ENCODE peak calls at places on chromosomes 3 and 15, in five cellular contexts. One of them, this sample, is unnamed.
A peak's percentile ranks its signal among the peaks of the same experiment; 100 is the strongest.

GRCh38 chr15:100602822-100603393 is 519 bp downstream of the ASB7 start:
- DNase-seq in A549: peak; percentile 21
- DNase-seq in brain microvascular endothelial cell: peak; percentile 22
- DNase-seq in spleen: peak; percentile 78
- DNase-seq in neuronal stem cell: no peak
- DNase-seq in this sample: peak; percentile 83

GRCh38 chr3:174613173-174613572 is 246.0 kb upstream of the NAALADL2 start:
- DNase-seq in A549: no peak
- DNase-seq in brain microvascular endothelial cell: no peak
- DNase-seq in spleen: no peak
- DNase-seq in neuronal stem cell: no peak
- DNase-seq in this sample: no peak

GRCh38 chr3:66456711-66457173 is 44.1 kb downstream of the LRIG1 start:
- DNase-seq in A549: no peak
- DNase-seq in brain microvascular endothelial cell: no peak
- DNase-seq in spleen: no peak
- DNase-seq in neuronal stem cell: no peak
- DNase-seq in this sample: no peak

GRCh38 chr3:197749315-197749600 is 425 bp upstream of the FYTTD1 start:
- DNase-seq in A549: peak; percentile 49
- DNase-seq in brain microvascular endothelial cell: peak; percentile 44
- DNase-seq in spleen: no peak
- DNase-seq in neuronal stem cell: no peak
- DNase-seq in this sample: no peak

GRCh38 chr3:9485248-9485647 is 68.4 kb downstream of the LHFPL4 start:
- DNase-seq in A549: no peak
- DNase-seq in brain microvascular endothelial cell: no peak
- DNase-seq in spleen: no peak
- DNase-seq in neuronal stem cell: no peak
- DNase-seq in this sample: no peak

GRCh38 chr3:129424185-129424841 is 4.1 kb downstream of the EFCAB12 start:
- DNase-seq in A549: peak; percentile 71
- DNase-seq in brain microvascular endothelial cell: no peak
- DNase-seq in spleen: no peak
- DNase-seq in neuronal stem cell: no peak
- DNase-seq in this sample: no peak

GRCh38 chr3:23991236-23992050 is 46.4 kb downstream of the NR1D2 start:
- DNase-seq in A549: no peak
- DNase-seq in brain microvascular endothelial cell: no peak
- DNase-seq in spleen: no peak
- DNase-seq in neuronal stem cell: no peak
- DNase-seq in this sample: no peak

GRCh38 chr3:125410922-125411321 is 35.8 kb upstream of the ZNF148 start:
- DNase-seq in A549: no peak
- DNase-seq in brain microvascular endothelial cell: no peak
- DNase-seq in spleen: no peak
- DNase-seq in neuronal stem cell: no peak
- DNase-seq in this sample: no peak

GRCh38 chr15:89095556-89095955 is 7.3 kb downstream of the ABHD2 start:
- DNase-seq in A549: no peak
- DNase-seq in brain microvascular endothelial cell: no peak
- DNase-seq in spleen: no peak
- DNase-seq in neuronal stem cell: no peak
- DNase-seq in this sample: no peak

GRCh38 chr3:105862217-105862616 is 6.6 kb downstream of the CBLB start:
- DNase-seq in A549: no peak
- DNase-seq in brain microvascular endothelial cell: no peak
- DNase-seq in spleen: no peak
- DNase-seq in neuronal stem cell: no peak
- DNase-seq in this sample: no peak

GRCh38 chr3:16311960-16312451 is 47.0 kb downstream of the OXNAD1 start:
- DNase-seq in A549: no peak
- DNase-seq in brain microvascular endothelial cell: no peak
- DNase-seq in spleen: no peak
- DNase-seq in neuronal stem cell: no peak
- DNase-seq in this sample: no peak

GRCh38 chr15:40941528-40942336 is 11.5 kb upstream of the CHAC1 start:
- DNase-seq in A549: peak; percentile 58
- DNase-seq in brain microvascular endothelial cell: no peak
- DNase-seq in spleen: peak; percentile 95
- DNase-seq in neuronal stem cell: peak; percentile 82
- DNase-seq in this sample: peak; percentile 77

GRCh38 chr15:50138391-50138790 is 19.4 kb upstream of the ATP8B4 start:
- DNase-seq in A549: peak; percentile 51
- DNase-seq in brain microvascular endothelial cell: no peak
- DNase-seq in spleen: no peak
- DNase-seq in neuronal stem cell: no peak
- DNase-seq in this sample: no peak

GRCh38 chr15:64443747-64444621 is 16.4 kb upstream of the ZNF609 start:
- DNase-seq in A549: peak; percentile 78
- DNase-seq in brain microvascular endothelial cell: peak; percentile 69
- DNase-seq in spleen: no peak
- DNase-seq in neuronal stem cell: no peak
- DNase-seq in this sample: no peak

GRCh38 chr3:11591006-11591360 is 52.7 kb downstream of the VGLL4 start:
- DNase-seq in A549: no peak
- DNase-seq in brain microvascular endothelial cell: no peak
- DNase-seq in spleen: no peak
- DNase-seq in neuronal stem cell: no peak
- DNase-seq in this sample: no peak

GRCh38 chr3:159634414-159634813 is 354.2 kb upstream of the IL12A start:
- DNase-seq in A549: peak; percentile 83
- DNase-seq in brain microvascular endothelial cell: peak; percentile 58
- DNase-seq in spleen: no peak
- DNase-seq in neuronal stem cell: no peak
- DNase-seq in this sample: no peak

GRCh38 chr3:182105875-182106274 is 394.1 kb downstream of the SOX2 start:
- DNase-seq in A549: no peak
- DNase-seq in brain microvascular endothelial cell: no peak
- DNase-seq in spleen: no peak
- DNase-seq in neuronal stem cell: no peak
- DNase-seq in this sample: no peak

GRCh38 chr3:32901005-32901932 is 50.2 kb upstream of the CCR4 start:
- DNase-seq in A549: no peak
- DNase-seq in brain microvascular endothelial cell: no peak
- DNase-seq in spleen: no peak
- DNase-seq in neuronal stem cell: no peak
- DNase-seq in this sample: no peak

GRCh38 chr15:89003865-89004725 is 84.2 kb upstream of the ABHD2 start:
- DNase-seq in A549: peak; percentile 79
- DNase-seq in brain microvascular endothelial cell: peak; percentile 58
- DNase-seq in spleen: no peak
- DNase-seq in neuronal stem cell: peak; percentile 32
- DNase-seq in this sample: no peak

GRCh38 chr3:42179110-42179725 is 86.8 kb downstream of the CCK start:
- DNase-seq in A549: peak; percentile 71
- DNase-seq in brain microvascular endothelial cell: peak; percentile 92
- DNase-seq in spleen: no peak
- DNase-seq in neuronal stem cell: peak; percentile 48
- DNase-seq in this sample: peak; percentile 85

GRCh38 chr3:56525291-56525690 is 31.7 kb upstream of the CCDC66 start:
- DNase-seq in A549: no peak
- DNase-seq in brain microvascular endothelial cell: no peak
- DNase-seq in spleen: no peak
- DNase-seq in neuronal stem cell: no peak
- DNase-seq in this sample: no peak

GRCh38 chr15:29225534-29226224 is 43.9 kb downstream of the NSMCE3 start:
- DNase-seq in A549: no peak
- DNase-seq in brain microvascular endothelial cell: no peak
- DNase-seq in spleen: no peak
- DNase-seq in neuronal stem cell: no peak
- DNase-seq in this sample: no peak

GRCh38 chr3:58387650-58388546 is 45.7 kb downstream of the PDHB start:
- DNase-seq in A549: no peak
- DNase-seq in brain microvascular endothelial cell: no peak
- DNase-seq in spleen: no peak
- DNase-seq in neuronal stem cell: no peak
- DNase-seq in this sample: no peak
- H3K27ac ChIP-seq in A549: no peak overlapping the region
- H3K27ac ChIP-seq in brain microvascular endothelial cell: peak overlapping the region; percentile 86
- H3K27ac ChIP-seq in spleen: peak overlapping the region; percentile 65
- H3K27ac ChIP-seq in neuronal stem cell: no peak overlapping the region
- H3K27ac ChIP-seq in this sample: no peak overlapping the region

GRCh38 chr3:179670311-179670710 is 17.5 kb downstream of the USP13 start:
- DNase-seq in A549: no peak
- DNase-seq in brain microvascular endothelial cell: no peak
- DNase-seq in spleen: no peak
- DNase-seq in neuronal stem cell: no peak
- DNase-seq in this sample: no peak

GRCh38 chr3:179673522-179673921 is 20.7 kb downstream of the USP13 start:
- DNase-seq in A549: no peak
- DNase-seq in brain microvascular endothelial cell: no peak
- DNase-seq in spleen: no peak
- DNase-seq in neuronal stem cell: no peak
- DNase-seq in this sample: no peak

GRCh38 chr3:179671309-179671708 is 18.5 kb downstream of the USP13 start:
- DNase-seq in A549: no peak
- DNase-seq in brain microvascular endothelial cell: no peak
- DNase-seq in spleen: no peak
- DNase-seq in neuronal stem cell: no peak
- DNase-seq in this sample: no peak

GRCh38 chr3:179672918-179673317 is 20.1 kb downstream of the USP13 start:
- DNase-seq in A549: no peak
- DNase-seq in brain microvascular endothelial cell: no peak
- DNase-seq in spleen: no peak
- DNase-seq in neuronal stem cell: no peak
- DNase-seq in this sample: no peak

DNA sequence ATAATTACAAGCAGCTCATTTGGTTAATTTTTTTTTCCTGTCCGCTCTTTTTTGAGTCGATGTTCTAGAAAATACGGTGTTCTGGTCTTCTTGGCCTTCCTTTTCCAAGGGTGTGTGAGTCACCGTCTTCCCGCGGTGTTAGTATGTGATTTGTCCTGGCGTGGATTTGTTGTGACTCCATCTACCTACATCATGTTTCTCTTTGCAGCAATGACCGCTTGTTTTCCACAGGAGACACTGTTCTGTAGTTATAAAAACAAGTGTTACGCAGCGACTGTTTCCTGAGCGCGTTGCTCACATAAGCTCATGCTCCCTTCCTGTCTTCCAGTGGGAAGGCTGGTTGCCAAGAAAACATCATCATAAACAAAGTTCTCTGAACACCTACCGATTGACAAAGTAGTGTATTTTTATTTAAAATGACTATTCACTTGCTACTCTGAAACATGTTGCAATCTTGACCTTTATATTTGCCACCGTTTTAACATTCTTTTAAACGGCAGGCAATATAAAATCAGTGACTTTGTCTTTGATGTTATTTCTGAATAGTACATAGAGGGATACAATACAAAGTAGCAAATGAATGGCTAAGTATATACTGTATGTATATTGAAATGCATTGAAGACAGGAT is 19.0 kb downstream of the USP13 start:
- DNase-seq in A549: no peak
- DNase-seq in brain microvascular endothelial cell: peak; percentile 97
- DNase-seq in spleen: no peak
- DNase-seq in neuronal stem cell: no peak
- DNase-seq in this sample: no peak
- H3K27ac ChIP-seq in A549: no peak overlapping the region
- H3K27ac ChIP-seq in brain microvascular endothelial cell: peak overlapping the region; percentile 78
- H3K27ac ChIP-seq in spleen: peak overlapping the region; percentile 40
- H3K27ac ChIP-seq in neuronal stem cell: peak overlapping the region; percentile 20
- H3K27ac ChIP-seq in this sample: no peak overlapping the region

GRCh38 chr3:72248389-72248761 is 463.4 kb upstream of the PROK2 start:
- DNase-seq in A549: no peak
- DNase-seq in brain microvascular endothelial cell: no peak
- DNase-seq in spleen: no peak
- DNase-seq in neuronal stem cell: no peak
- DNase-seq in this sample: no peak
- H3K27ac ChIP-seq in A549: no peak overlapping the region
- H3K27ac ChIP-seq in brain microvascular endothelial cell: no peak overlapping the region
- H3K27ac ChIP-seq in spleen: no peak overlapping the region
- H3K27ac ChIP-seq in neuronal stem cell: no peak overlapping the region
- H3K27ac ChIP-seq in this sample: no peak overlapping the region

GRCh38 chr15:59029554-59029953 is 42.1 kb downstream of the RNF111 start:
- DNase-seq in A549: no peak
- DNase-seq in brain microvascular endothelial cell: no peak
- DNase-seq in spleen: no peak
- DNase-seq in neuronal stem cell: no peak
- DNase-seq in this sample: no peak
- H3K27ac ChIP-seq in A549: no peak overlapping the region
- H3K27ac ChIP-seq in brain microvascular endothelial cell: no peak overlapping the region
- H3K27ac ChIP-seq in spleen: no peak overlapping the region
- H3K27ac ChIP-seq in neuronal stem cell: no peak overlapping the region
- H3K27ac ChIP-seq in this sample: no peak overlapping the region

DNA sequence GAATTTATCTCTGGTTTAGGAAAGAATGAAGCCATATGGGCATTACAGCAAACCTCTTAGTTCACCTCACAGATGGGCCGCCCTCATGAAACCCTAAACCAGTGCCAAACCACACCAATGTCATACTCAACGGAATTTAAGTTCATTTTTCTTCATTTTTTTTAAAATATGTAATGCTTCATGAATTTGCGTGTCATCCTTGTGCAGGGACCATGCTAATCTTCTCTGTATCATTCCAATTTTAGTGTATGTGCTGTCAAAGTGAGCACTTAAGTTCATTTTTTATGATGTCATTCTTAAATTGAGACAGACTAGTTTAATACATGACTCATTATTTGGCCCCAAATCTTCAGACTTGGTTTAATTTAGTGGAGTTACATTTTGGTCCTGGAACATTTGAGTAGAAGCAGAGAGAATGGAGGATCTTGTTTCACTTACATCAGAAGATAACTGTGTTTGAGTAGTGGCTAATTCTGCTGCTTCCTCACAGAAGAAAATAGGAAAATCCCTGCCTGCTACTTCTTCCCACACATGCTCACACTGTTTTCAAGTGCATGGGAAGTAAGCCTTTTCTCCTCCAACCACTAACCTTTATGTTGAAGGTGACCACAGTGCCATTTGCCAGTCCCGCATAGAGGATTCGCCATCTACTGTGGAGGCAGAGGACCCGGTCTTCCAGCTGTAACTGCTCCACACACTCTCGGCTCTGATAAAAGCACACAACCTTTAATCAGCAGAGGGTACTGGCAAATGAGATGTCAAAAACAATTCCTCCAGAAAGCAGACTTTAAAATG is 63.3 kb downstream of the ZNF106 start:
- DNase-seq in A549: no peak
- DNase-seq in brain microvascular endothelial cell: peak; percentile 75
- DNase-seq in spleen: no peak
- DNase-seq in neuronal stem cell: no peak
- DNase-seq in this sample: no peak
- H3K27ac ChIP-seq in A549: no peak overlapping the region
- H3K27ac ChIP-seq in brain microvascular endothelial cell: peak overlapping the region; percentile 62
- H3K27ac ChIP-seq in spleen: no peak overlapping the region
- H3K27ac ChIP-seq in neuronal stem cell: no peak overlapping the region
- H3K27ac ChIP-seq in this sample: no peak overlapping the region

GRCh38 chr3:148042663-148043445 is 633.7 kb downstream of the ZIC1 start:
- DNase-seq in A549: no peak
- DNase-seq in brain microvascular endothelial cell: no peak
- DNase-seq in spleen: no peak
- DNase-seq in neuronal stem cell: no peak
- DNase-seq in this sample: no peak
- H3K27ac ChIP-seq in A549: no peak overlapping the region
- H3K27ac ChIP-seq in brain microvascular endothelial cell: no peak overlapping the region
- H3K27ac ChIP-seq in spleen: no peak overlapping the region
- H3K27ac ChIP-seq in neuronal stem cell: no peak overlapping the region
- H3K27ac ChIP-seq in this sample: no peak overlapping the region

DNA sequence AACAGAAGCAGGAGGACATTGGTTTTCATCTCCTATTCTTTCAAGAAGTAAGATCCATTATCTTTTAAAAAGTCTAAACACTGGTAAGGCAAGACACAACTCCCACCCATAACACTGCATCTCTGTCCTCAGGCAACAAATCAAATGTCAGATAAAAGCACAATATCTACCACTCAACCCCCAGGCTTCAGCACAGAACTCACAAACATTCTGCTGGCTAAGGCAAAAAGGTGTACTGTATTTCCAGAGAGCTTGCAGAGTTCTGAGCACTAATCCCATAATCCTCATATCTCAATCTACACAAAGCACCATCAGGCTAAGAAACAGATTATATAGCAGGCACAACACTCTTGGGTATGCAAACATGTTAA is 20.9 kb downstream of the RAF1 start:
- DNase-seq in A549: no peak
- DNase-seq in brain microvascular endothelial cell: no peak
- DNase-seq in spleen: no peak
- DNase-seq in neuronal stem cell: no peak
- DNase-seq in this sample: no peak
- H3K27ac ChIP-seq in A549: no peak overlapping the region
- H3K27ac ChIP-seq in brain microvascular endothelial cell: no peak overlapping the region
- H3K27ac ChIP-seq in spleen: no peak overlapping the region
- H3K27ac ChIP-seq in neuronal stem cell: no peak overlapping the region
- H3K27ac ChIP-seq in this sample: no peak overlapping the region

This sample was measured in RWPE2.